ENCODE peak calls at places on chromosomes 11 and 22, in nine cellular contexts. A is NCI-H1092; E is AG08395; P is C1 segment of cervical spinal cord; D is activated T-helper 2 cell treated with anti-CD3 and anti-CD28 coated beads, Interferon-gamma antibody, Interleukin-2, Interleukin-4, amounts not matched to agents 10 μg/mL and 5 μg/mL and 100 μg/mL, durations not matched to agents 14 hours and 24 hours and 36 hours; M is T-cell; T is CD8-positive, alpha-beta memory T cell; C is activated T-cell treated with anti-CD3 and anti-CD28 coated beads, Interleukin-2, amount 50 U/mL, for 1 hour; B is Calu3. H is an unnamed sample.

GRCh38 chr11:88482871-88483301 is 145.3 kb upstream of the CTSC start:
- DNase-seq in A (no peak), E (peak; percentile 25), P (no peak), D (no peak), M (no peak), T (no peak), C (no peak), B (no peak), H (no peak)

GRCh38 chr11:65419460-65419772 is 3.2 kb upstream of the NEAT1 start:
- DNase-seq in A (no peak), E (no peak), P (no peak), D (no peak), M (no peak), T (no peak), C (no peak), B (no peak), H (peak; percentile 17)

GRCh38 chr11:71505001-71505400 is 22.1 kb upstream of the KRTAP5-7 start:
- DNase-seq in A (peak; percentile 18), E (no peak), P (no peak), D (no peak), M (no peak), T (no peak), C (no peak), B (no peak), H (no peak)

GRCh38 chr11:19242184-19242932 is 1.6 kb upstream of the E2F8 start:
- DNase-seq in A (no peak), E (peak; percentile 29), P (no peak), D (no peak), M (no peak), T (no peak), C (no peak), B (no peak), H (peak; percentile 17)

GRCh38 chr11:72111803-72112540 is 523 bp downstream of the ANAPC15 start:
- DNase-seq in A (peak; percentile 100), E (peak; percentile 91), P (peak; percentile 100), D (peak; percentile 89), M (no peak), T (peak; percentile 81), C (no peak), B (peak; percentile 92), H (peak; percentile 94)

GRCh38 chr11:93291889-93292288 is 38.7 kb upstream of the DEUP1 start:
- DNase-seq in A (no peak), E (no peak), P (no peak), D (no peak), M (no peak), T (no peak), C (no peak), B (no peak), H (no peak)

GRCh38 chr22:44566911-44567310 is 68.9 kb upstream of the RTL6 start:
- DNase-seq in A (no peak), E (no peak), P (no peak), D (no peak), M (no peak), T (no peak), C (peak; percentile 1), B (no peak), H (no peak)

GRCh38 chr11:75589933-75590332 is 27.9 kb downstream of the SERPINH1 start:
- DNase-seq in A (peak; percentile 8), E (no peak), P (no peak), D (no peak), M (no peak), T (no peak), C (no peak), B (no peak), H (no peak)

GRCh38 chr11:93775289-93775688 is 8.8 kb upstream of the MED17 start:
- DNase-seq in A (no peak), E (no peak), P (no peak), D (no peak), M (no peak), T (no peak), C (no peak), B (peak; percentile 11), H (no peak)

GRCh38 chr22:45096256-45096907 is 67.3 kb upstream of the NUP50 start:
- DNase-seq in A (no peak), E (peak; percentile 89), P (peak; percentile 35), D (peak; percentile 22), M (peak; percentile 37), T (no peak), C (peak; percentile 42), B (peak; percentile 72), H (peak; percentile 73)

GRCh38 chr11:66328036-66328306 is 8.3 kb downstream of the RIN1 start:
- DNase-seq in A (no peak), E (no peak), P (no peak), D (no peak), M (no peak), T (peak; percentile 60), C (no peak), B (no peak), H (no peak)

GRCh38 chr11:119835804-119836203 is 106.8 kb upstream of the NECTIN1 start:
- DNase-seq in A (no peak), E (no peak), P (no peak), D (no peak), M (no peak), T (no peak), C (no peak), B (no peak), H (no peak)

GRCh38 chr11:3160252-3161031 is 4.7 kb downstream of the OSBPL5 start:
- DNase-seq in A (peak; percentile 62), E (peak; percentile 73), P (peak; percentile 87), D (no peak), M (no peak), T (no peak), C (no peak), B (peak; percentile 61), H (no peak)

GRCh38 chr22:49926916-49927315 is 8.5 kb downstream of the CRELD2 start:
- DNase-seq in A (no peak), E (no peak), P (no peak), D (no peak), M (no peak), T (no peak), C (no peak), B (no peak), H (no peak)

GRCh38 chr11:78037056-78037455 is 14.0 kb upstream of the KCTD14 start:
- DNase-seq in A (peak; percentile 25), E (no peak), P (no peak), D (no peak), M (no peak), T (no peak), C (no peak), B (peak; percentile 37), H (no peak)

GRCh38 chr11:45930031-45930794 is 7.8 kb downstream of the LARGE2 start:
- DNase-seq in A (peak; percentile 83), E (no peak), P (peak; percentile 25), D (peak; percentile 22), M (peak; percentile 36), T (peak; percentile 31), C (no peak), B (no peak), H (peak; percentile 96)

GRCh38 chr11:65442952-65443351 is 20.4 kb downstream of the NEAT1 start:
- DNase-seq in A (no peak), E (no peak), P (no peak), D (no peak), M (no peak), T (no peak), C (no peak), B (no peak), H (no peak)

GRCh38 chr22:49725516-49725915 is 102.2 kb downstream of the BRD1 start:
- DNase-seq in A (no peak), E (no peak), P (no peak), D (no peak), M (no peak), T (no peak), C (no peak), B (no peak), H (no peak)

GRCh38 chr11:123977731-123978347 is at the start of gene OR10S1:
- DNase-seq in A (no peak), E (no peak), P (no peak), D (no peak), M (no peak), T (no peak), C (no peak), B (no peak), H (no peak)

GRCh38 chr22:28105396-28105795 is 186.3 kb upstream of the PITPNB start:
- DNase-seq in A (no peak), E (no peak), P (no peak), D (no peak), M (no peak), T (no peak), C (no peak), B (no peak), H (no peak)

GRCh38 chr11:48036466-48036865 is 56.1 kb downstream of the PTPRJ start:
- DNase-seq in A (no peak), E (no peak), P (no peak), D (no peak), M (no peak), T (no peak), C (no peak), B (no peak), H (no peak)

GRCh38 chr11:117833401-117833891 is 8.9 kb upstream of the FXYD2 start:
- DNase-seq in A (peak; percentile 77), E (no peak), P (no peak), D (no peak), M (no peak), T (no peak), C (no peak), B (peak; percentile 86), H (no peak)

GRCh38 chr11:69014084-69014935 is 1.3 kb upstream of the MRGPRF start:
- DNase-seq in A (no peak), E (no peak), P (no peak), D (no peak), M (no peak), T (no peak), C (no peak), B (no peak), H (no peak)

GRCh38 chr11:119585038-119585666 is 143.8 kb downstream of the NECTIN1 start:
- DNase-seq in A (peak; percentile 48), E (no peak), P (no peak), D (no peak), M (no peak), T (no peak), C (no peak), B (peak; percentile 30), H (no peak)

GRCh38 chr11:120178441-120179070 is 32.3 kb upstream of the OAF start:
- DNase-seq in A (no peak), E (peak; percentile 41), P (no peak), D (peak; percentile 0), M (no peak), T (no peak), C (peak; percentile 8), B (no peak), H (no peak)

GRCh38 chr11:72239849-72240460 is 4.0 kb downstream of the PHOX2A start:
- DNase-seq in A (no peak), E (peak; percentile 52), P (peak; percentile 26), D (no peak), M (no peak), T (no peak), C (no peak), B (peak; percentile 50), H (peak; percentile 46)

GRCh38 chr11:29280452-29280851 is 736.4 kb downstream of the KCNA4 start:
- DNase-seq in A (no peak), E (no peak), P (no peak), D (no peak), M (no peak), T (no peak), C (no peak), B (no peak), H (no peak)

GRCh38 chr11:73240190-73240781 is 22.2 kb downstream of the P2RY2 start:
- DNase-seq in A (no peak), E (peak; percentile 69), P (no peak), D (no peak), M (no peak), T (no peak), C (no peak), B (no peak), H (no peak)

GRCh38 chr22:20080445-20080775 is 369 bp downstream of the DGCR8 start:
- DNase-seq in A (peak; percentile 48), E (peak; percentile 66), P (peak; percentile 61), D (peak; percentile 72), M (peak; percentile 73), T (peak; percentile 73), C (peak; percentile 81), B (peak; percentile 81), H (peak; percentile 95)

GRCh38 chr11:125460275-125460674 is 35.8 kb downstream of the FEZ1 start:
- DNase-seq in A (no peak), E (no peak), P (no peak), D (no peak), M (no peak), T (no peak), C (no peak), B (no peak), H (no peak)

GRCh38 chr11:16784097-16784496 is 45.6 kb downstream of the C11orf58 start:
- DNase-seq in A (no peak), E (no peak), P (no peak), D (no peak), M (no peak), T (no peak), C (no peak), B (no peak), H (no peak)

H was measured in B cell.